ENCODE peak calls at places on chromosomes 11 and 22, in four cellular contexts. O, B, S and G are unnamed samples.

GRCh38 chr22:42084874-42085273 is 5.4 kb downstream of the SMDT1 start:
- DNase-seq in O (no peak), B (no peak), S (no peak), G (no peak)

GRCh38 chr11:8812438-8812837 is 98.6 kb upstream of the AKIP1 start:
- DNase-seq in O (peak), B (no peak), S (peak), G (no peak)

GRCh38 chr11:119983240-119983732 is 154.6 kb downstream of the TRIM29 start:
- DNase-seq in O (no peak), B (no peak), S (no peak), G (no peak)

GRCh38 chr22:24526191-24526590 is 28.7 kb downstream of the GUCD1 start:
- DNase-seq in O (no peak), B (no peak), S (no peak), G (no peak)

GRCh38 chr11:116373107-116373506 is 399.7 kb downstream of the BUD13 start:
- DNase-seq in O (no peak), B (no peak), S (no peak), G (no peak)

GRCh38 chr11:115760528-115760837 is 256.3 kb upstream of the CADM1 start:
- DNase-seq in O (no peak), B (no peak), S (no peak), G (no peak)

GRCh38 chr11:8652140-8652539 is 30.3 kb downstream of the TRIM66 start:
- DNase-seq in O (peak), B (no peak), S (peak), G (no peak)

GRCh38 chr11:67613960-67614715 is 7.4 kb downstream of the NDUFV1 start:
- DNase-seq in O (peak), B (peak), S (no peak), G (peak)

GRCh38 chr11:48024635-48025071 is 44.3 kb downstream of the PTPRJ start:
- DNase-seq in O (no peak), B (no peak), S (no peak), G (no peak)

GRCh38 chr11:120516461-120517389 is 5.2 kb downstream of the GRIK4 start:
- DNase-seq in O (no peak), B (no peak), S (no peak), G (no peak)

GRCh38 chr11:45248501-45249011 is 37.6 kb downstream of the SYT13 start:
- DNase-seq in O (no peak), B (no peak), S (no peak), G (no peak)

GRCh38 chr11:65084598-65085375 is 765 bp downstream of the ZFPL1 start:
- DNase-seq in O (no peak), B (no peak), S (no peak), G (no peak)

GRCh38 chr11:60307507-60308195 is 19.4 kb upstream of the MS4A6E start:
- DNase-seq in O (no peak), B (no peak), S (no peak), G (no peak)

GRCh38 chr11:125069796-125070195 is 6.7 kb downstream of the SLC37A2 start:
- DNase-seq in O (peak), B (no peak), S (no peak), G (no peak)

GRCh38 chr22:25085930-25086901 is 113.4 kb upstream of the CRYBB3 start:
- DNase-seq in O (no peak), B (no peak), S (no peak), G (no peak)

GRCh38 chr11:116563028-116563712 is 209.6 kb downstream of the BUD13 start:
- DNase-seq in O (no peak), B (no peak), S (no peak), G (no peak)

GRCh38 chr11:57901756-57902155 is 121.9 kb upstream of the OR9Q1 start:
- DNase-seq in O (no peak), B (no peak), S (no peak), G (no peak)

GRCh38 chr11:34356918-34357645 is 728 bp downstream of the ABTB2 start:
- DNase-seq in O (peak), B (peak), S (no peak), G (peak)

GRCh38 chr22:35150163-35151107 is 84.5 kb downstream of the ISX start:
- DNase-seq in O (peak), B (peak), S (peak), G (peak)

GRCh38 chr11:2789331-2789730 is 89.5 kb upstream of the KCNQ1OT1 start:
- DNase-seq in O (no peak), B (no peak), S (no peak), G (no peak)

GRCh38 chr22:23815781-23816551 is 22.8 kb downstream of the DERL3 start:
- DNase-seq in O (no peak), B (no peak), S (no peak), G (no peak)

GRCh38 chr11:46827995-46828394 is 18.1 kb downstream of the CKAP5 start:
- DNase-seq in O (peak), B (no peak), S (peak), G (no peak)

GRCh38 chr11:26621147-26621546 is 49.1 kb upstream of the MUC15 start:
- DNase-seq in O (peak), B (no peak), S (peak), G (no peak)

GRCh38 chr22:49934891-49935557 is 16.6 kb downstream of the CRELD2 start:
- DNase-seq in O (peak), B (peak), S (peak), G (peak)

GRCh38 chr11:63478896-63479295 is 12.1 kb downstream of the PLAAT5 start:
- DNase-seq in O (peak), B (peak), S (peak), G (peak)

GRCh38 chr11:75273331-75273988 is 32.9 kb downstream of the TPBGL start:
- DNase-seq in O (no peak), B (no peak), S (no peak), G (no peak)

GRCh38 chr11:45158891-45159605 is 12.6 kb downstream of the PRDM11 start:
- DNase-seq in O (no peak), B (no peak), S (no peak), G (no peak)

GRCh38 chr11:2298131-2298794 is 3.5 kb downstream of the C11orf21 start:
- DNase-seq in O (no peak), B (no peak), S (no peak), G (no peak)

GRCh38 chr11:10051868-10052586 is 242.0 kb downstream of the SBF2 start:
- DNase-seq in O (peak), B (no peak), S (no peak), G (no peak)

GRCh38 chr22:50624347-50625130 is 3.4 kb downstream of the ARSA start:
- DNase-seq in O (no peak), B (no peak), S (no peak), G (no peak)

GRCh38 chr11:128694618-128695481 is 978 bp downstream of the FLI1 start:
- DNase-seq in O (peak), B (no peak), S (no peak), G (no peak)

GRCh38 chr11:44624761-44625221 is 59.3 kb downstream of the CD82 start:
- DNase-seq in O (no peak), B (no peak), S (no peak), G (peak)

GRCh38 chr22:45572444-45572843 is 69.8 kb downstream of the FBLN1 start:
- DNase-seq in O (peak), B (no peak), S (no peak), G (no peak)

GRCh38 chr22:22408731-22409696 is 99.5 kb downstream of the ZNF280B start:
- DNase-seq in O (peak), B (no peak), S (no peak), G (no peak)